ENCODE peak calls at places on chromosomes 13 and 19, in six cellular contexts. J, B, O, X, A and H are unnamed samples. For H3K27me3, the result is how much of the 10 kb centered on the place peaks cover.

GRCh38 chr19:1465191-1466016 is 13.6 kb downstream of the C19orf25 start:
- DNase-seq in J (no peak), B (no peak), O (peak), X (peak), A (peak), H (no peak)

GRCh38 chr13:106593131-106593530 is 25.2 kb upstream of the ARGLU1 start:
- DNase-seq in J (no peak), B (no peak), O (no peak), X (no peak), A (no peak), H (no peak)

GRCh38 chr13:97226788-97227627 is 4.9 kb downstream of the MBNL2 start:
- DNase-seq in J (no peak), B (no peak), O (peak), X (no peak), A (no peak), H (no peak)

GRCh38 chr19:6887326-6887725 is at the start of gene ADGRE1:
- DNase-seq in J (no peak), B (no peak), O (no peak), X (no peak), A (no peak), H (no peak)

GRCh38 chr19:8251025-8251472 is 41.9 kb downstream of the CERS4 start:
- DNase-seq in J (no peak), B (no peak), O (no peak), X (peak), A (no peak), H (no peak)

GRCh38 chr19:41758846-41759245 is 3.5 kb downstream of the CEACAM6 start:
- DNase-seq in J (no peak), B (no peak), O (no peak), X (no peak), A (no peak), H (no peak)

GRCh38 chr19:36604656-36605100 is 435 bp upstream of the ZNF382 start:
- DNase-seq in J (no peak), B (no peak), O (peak), X (peak), A (peak), H (peak)

GRCh38 chr13:110400786-110401533 is 93.9 kb downstream of the COL4A2 start:
- DNase-seq in J (no peak), B (no peak), O (no peak), X (no peak), A (no peak), H (no peak)

GRCh38 chr13:100131863-100132574 is 43.1 kb downstream of the PCCA start:
- DNase-seq in J (peak), B (no peak), O (peak), X (no peak), A (no peak), H (no peak)

GRCh38 chr13:38755792-38756191 is 68.9 kb downstream of the FREM2 start:
- DNase-seq in J (no peak), B (no peak), O (no peak), X (no peak), A (no peak), H (no peak)

GRCh38 chr19:3100331-3100730 is 6.2 kb downstream of the GNA11 start:
- DNase-seq in J (no peak), B (no peak), O (no peak), X (no peak), A (no peak), H (no peak)

GRCh38 chr19:55528030-55528801 is 8.7 kb downstream of the SBK2 start:
- DNase-seq in J (no peak), B (no peak), O (no peak), X (no peak), A (no peak), H (no peak)

GRCh38 chr19:38402623-38402966 is 298 bp upstream of the FAM98C start:
- DNase-seq in J (no peak), B (no peak), O (no peak), X (no peak), A (no peak), H (no peak)

GRCh38 chr13:43071824-43072223 is 48.4 kb downstream of the DNAJC15 start:
- DNase-seq in J (no peak), B (no peak), O (no peak), X (no peak), A (peak), H (no peak)

GRCh38 chr13:110560606-110561334 is 752 bp downstream of the RAB20 start:
- DNase-seq in J (no peak), B (no peak), O (peak), X (no peak), A (peak), H (no peak)

GRCh38 chr13:23673354-23673753 is 103.1 kb downstream of the TNFRSF19 start:
- DNase-seq in J (peak), B (no peak), O (no peak), X (no peak), A (no peak), H (no peak)

GRCh38 chr13:111006508-111007031 is 91.7 kb upstream of the ANKRD10 start:
- DNase-seq in J (no peak), B (no peak), O (peak), X (no peak), A (peak), H (peak)

GRCh38 chr13:35479223-35479536 is 2.7 kb upstream of the MAB21L1 start:
- DNase-seq in J (no peak), B (no peak), O (no peak), X (no peak), A (peak), H (no peak)

GRCh38 chr13:79317856-79318255 is 88.2 kb downstream of the RBM26 start:
- DNase-seq in J (no peak), B (no peak), O (no peak), X (no peak), A (no peak), H (no peak)

GRCh38 chr19:12913871-12914690 is 5.0 kb downstream of the SYCE2 start:
- DNase-seq in J (no peak), B (no peak), O (no peak), X (no peak), A (peak), H (no peak)

GRCh38 chr19:2051771-2052704 is 994 bp upstream of the MKNK2 start:
- DNase-seq in J (no peak), B (no peak), O (no peak), X (peak), A (no peak), H (no peak)

GRCh38 chr13:24642236-24642635 is 38.0 kb upstream of the ATP12A start:
- DNase-seq in J (no peak), B (no peak), O (no peak), X (no peak), A (no peak), H (no peak)

GRCh38 chr19:57708641-57709354 is at the start of gene ZNF154:
- DNase-seq in J (peak), B (no peak), O (peak), X (peak), A (peak), H (no peak)

GRCh38 chr13:22648325-22648758 is 532.4 kb upstream of the SGCG start:
- DNase-seq in J (no peak), B (no peak), O (no peak), X (no peak), A (peak), H (no peak)

GRCh38 chr19:2523630-2524311 is 47.8 kb downstream of the GADD45B start:
- DNase-seq in J (no peak), B (no peak), O (no peak), X (no peak), A (peak), H (no peak)

GRCh38 chr13:26343816-26344215 is 89.9 kb downstream of the CDK8 start:
- DNase-seq in J (no peak), B (no peak), O (no peak), X (no peak), A (no peak), H (no peak)

GRCh38 chr19:8255426-8256125 is 46.4 kb downstream of the CERS4 start:
- DNase-seq in J (no peak), B (no peak), O (no peak), X (no peak), A (no peak), H (no peak)

GRCh38 chr13:27375686-27376326 is 48.6 kb upstream of the GTF3A start:
- DNase-seq in J (peak), B (no peak), O (peak), X (peak), A (peak), H (no peak)

GRCh38 chr19:5913739-5914357 is at the start of gene CAPS:
- DNase-seq in J (no peak), B (no peak), O (no peak), X (peak), A (no peak), H (peak)

GRCh38 chr19:4717191-4717965 is 6.3 kb downstream of the DPP9 start:
- DNase-seq in J (no peak), B (no peak), O (peak), X (peak), A (no peak), H (no peak)

GRCh38 chr19:1038995-1039645 is 787 bp upstream of the ABCA7 start:
- DNase-seq in J (no peak), B (no peak), O (no peak), X (peak), A (no peak), H (no peak)

DNA sequence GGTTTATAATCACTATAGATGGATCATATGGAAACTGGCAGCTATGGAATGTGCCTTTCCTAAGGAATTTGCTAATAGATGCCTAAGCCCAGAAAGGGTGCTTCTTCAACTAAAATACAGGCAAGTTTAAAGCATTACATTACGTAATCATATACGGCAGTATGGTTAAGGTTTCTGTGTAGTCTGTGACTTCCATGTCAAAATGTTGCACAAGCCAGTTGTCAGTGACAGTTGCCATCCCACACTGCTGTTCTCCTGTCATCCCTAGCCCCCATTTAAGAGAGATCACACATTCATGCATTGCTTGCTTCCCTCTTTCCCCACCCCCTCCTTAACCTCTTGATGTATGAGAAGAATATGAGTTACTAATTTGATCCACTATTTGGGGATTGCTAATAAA is 47.3 kb downstream of the BRCA2 start:
- DNase-seq in J (no peak), B (no peak), O (no peak), X (no peak), A (no peak), H (no peak)
- H3K27me3 ChIP-seq in J (under half), B (under half), O (under half), X (under half), A (under half), H (under half)

DNA sequence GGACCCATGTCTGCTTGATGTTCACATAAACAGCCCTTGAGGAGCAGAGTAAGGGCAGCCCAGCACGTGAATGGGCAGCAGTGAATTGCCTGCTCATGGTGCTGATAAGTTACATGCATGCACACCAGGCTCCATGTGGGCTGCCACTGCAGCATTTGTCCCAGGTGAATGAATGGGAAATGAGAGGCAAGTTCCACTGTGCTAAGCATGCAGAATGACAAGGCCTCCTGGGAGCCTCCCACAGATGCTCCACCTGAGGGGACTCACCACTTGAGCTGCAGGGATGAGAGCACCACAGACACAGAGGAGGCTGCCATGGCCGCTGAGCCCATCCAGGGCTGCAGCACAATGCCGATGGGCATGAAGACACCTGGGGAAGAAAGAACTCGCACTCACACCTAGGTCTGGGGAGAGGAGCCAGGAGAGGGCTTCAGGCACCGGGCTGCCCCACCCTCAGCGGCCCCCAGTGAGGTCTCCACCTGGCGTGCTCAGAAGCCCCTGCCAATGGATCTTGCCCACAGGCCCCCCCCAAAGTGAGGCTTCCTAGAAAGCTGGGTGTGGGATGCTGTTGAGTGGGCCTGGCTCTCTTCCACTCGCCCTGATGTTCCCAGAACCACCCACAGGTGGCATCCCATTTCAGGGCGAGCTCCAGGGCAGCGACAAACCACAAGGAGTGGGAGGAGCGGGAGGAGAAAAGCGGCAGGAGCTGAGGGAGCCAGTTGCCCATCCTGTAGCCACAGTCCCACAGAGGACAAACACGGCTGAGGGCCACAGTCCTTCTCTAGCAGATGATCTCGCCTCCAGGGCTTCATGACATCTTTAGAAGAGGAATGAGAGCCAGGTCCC is 73.8 kb downstream of the CCDC70 start:
- DNase-seq in J (no peak), B (no peak), O (no peak), X (no peak), A (peak), H (no peak)
- TF ChIP-seq CTCF in J (peak), B (peak), O (no peak), X (peak), A (peak), H (peak)

DNA sequence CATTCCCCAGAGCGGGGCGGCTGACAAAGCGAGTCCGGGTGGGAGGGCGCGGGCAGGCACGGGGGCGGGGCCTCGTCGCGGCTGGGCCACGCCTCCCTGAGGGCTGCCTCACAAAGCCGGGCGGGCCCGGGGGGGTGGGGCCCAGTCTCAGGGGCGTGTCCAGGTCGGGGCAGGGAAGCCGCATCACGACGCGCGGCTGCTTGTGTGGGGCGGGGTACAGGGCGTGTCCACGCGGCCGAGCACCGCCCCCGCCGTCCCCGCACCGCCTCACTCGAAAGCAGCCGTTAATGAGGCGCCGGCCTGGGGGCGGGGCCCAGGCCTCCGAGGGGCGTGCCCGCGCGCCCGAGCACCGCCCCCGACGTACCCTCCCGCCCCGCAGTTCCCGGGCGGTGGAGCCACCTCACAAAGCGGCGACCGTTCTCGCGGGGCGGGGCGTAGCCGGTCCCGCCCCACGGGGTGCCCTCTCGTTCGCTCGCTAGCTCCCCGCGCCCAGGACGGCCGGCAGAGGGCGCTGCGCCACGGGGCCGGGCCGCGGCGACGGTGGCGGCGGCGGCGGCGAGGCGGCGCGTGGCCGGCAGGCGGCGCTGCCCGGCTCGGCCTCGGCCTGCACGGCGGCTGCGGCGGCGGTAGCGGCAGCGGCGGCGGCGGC is at the start of gene CARM1:
- DNase-seq in J (peak), B (peak), O (peak), X (peak), A (peak), H (peak)
- H3K27me3 ChIP-seq in J (under half), B (under half), O (under half), X (under half), A (under half), H (under half)

GRCh38 chr13:70098669-70099068 is 9.0 kb upstream of the ATXN8OS start:
- DNase-seq in J (no peak), B (no peak), O (peak), X (no peak), A (no peak), H (no peak)
- TF ChIP-seq CTCF in J (no peak), B (no peak), O (no peak), X (peak), A (peak), H (no peak)

GRCh38 chr13:93945621-93946020 is 533.9 kb downstream of the DCT start:
- DNase-seq in J (no peak), B (no peak), O (no peak), X (no peak), A (no peak), H (no peak)

GRCh38 chr13:93951153-93951552 is 528.3 kb downstream of the DCT start:
- DNase-seq in J (no peak), B (no peak), O (no peak), X (no peak), A (no peak), H (no peak)

GRCh38 chr13:93948523-93948922 is 531.0 kb downstream of the DCT start:
- DNase-seq in J (no peak), B (no peak), O (no peak), X (no peak), A (no peak), H (no peak)

GRCh38 chr13:93942016-93942415 is 537.5 kb downstream of the DCT start:
- DNase-seq in J (no peak), B (no peak), O (no peak), X (no peak), A (no peak), H (no peak)

GRCh38 chr13:93947651-93948050 is 531.8 kb downstream of the DCT start:
- DNase-seq in J (no peak), B (no peak), O (no peak), X (no peak), A (no peak), H (no peak)
- H3K27me3 ChIP-seq in J (under half), B (under half), O (under half), X (under half), A (under half), H (under half)

DNA sequence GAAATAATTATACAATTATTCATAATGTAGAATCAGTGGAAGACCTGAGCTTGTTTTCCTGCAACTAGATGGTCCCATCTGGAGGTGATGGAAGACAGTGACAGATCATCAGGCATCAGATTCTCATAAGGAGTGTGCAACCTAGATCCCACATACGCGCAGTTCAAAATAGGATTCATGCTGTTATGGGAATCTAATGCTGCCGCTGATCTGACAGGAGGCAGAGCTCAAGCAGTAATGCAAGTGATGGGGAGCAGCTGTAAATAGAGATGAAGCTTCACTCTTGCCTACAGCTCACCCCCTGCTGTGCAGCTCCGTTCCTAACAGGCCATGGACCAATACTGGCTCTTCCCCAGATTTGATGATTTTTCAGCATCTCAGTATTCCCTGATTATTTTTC is 208.4 kb upstream of the RXFP2 start:
- DNase-seq in J (no peak), B (no peak), O (no peak), X (no peak), A (no peak), H (no peak)
- TF ChIP-seq CTCF in J (no peak), B (no peak), O (no peak), X (no peak), A (no peak), H (no peak)

DNA sequence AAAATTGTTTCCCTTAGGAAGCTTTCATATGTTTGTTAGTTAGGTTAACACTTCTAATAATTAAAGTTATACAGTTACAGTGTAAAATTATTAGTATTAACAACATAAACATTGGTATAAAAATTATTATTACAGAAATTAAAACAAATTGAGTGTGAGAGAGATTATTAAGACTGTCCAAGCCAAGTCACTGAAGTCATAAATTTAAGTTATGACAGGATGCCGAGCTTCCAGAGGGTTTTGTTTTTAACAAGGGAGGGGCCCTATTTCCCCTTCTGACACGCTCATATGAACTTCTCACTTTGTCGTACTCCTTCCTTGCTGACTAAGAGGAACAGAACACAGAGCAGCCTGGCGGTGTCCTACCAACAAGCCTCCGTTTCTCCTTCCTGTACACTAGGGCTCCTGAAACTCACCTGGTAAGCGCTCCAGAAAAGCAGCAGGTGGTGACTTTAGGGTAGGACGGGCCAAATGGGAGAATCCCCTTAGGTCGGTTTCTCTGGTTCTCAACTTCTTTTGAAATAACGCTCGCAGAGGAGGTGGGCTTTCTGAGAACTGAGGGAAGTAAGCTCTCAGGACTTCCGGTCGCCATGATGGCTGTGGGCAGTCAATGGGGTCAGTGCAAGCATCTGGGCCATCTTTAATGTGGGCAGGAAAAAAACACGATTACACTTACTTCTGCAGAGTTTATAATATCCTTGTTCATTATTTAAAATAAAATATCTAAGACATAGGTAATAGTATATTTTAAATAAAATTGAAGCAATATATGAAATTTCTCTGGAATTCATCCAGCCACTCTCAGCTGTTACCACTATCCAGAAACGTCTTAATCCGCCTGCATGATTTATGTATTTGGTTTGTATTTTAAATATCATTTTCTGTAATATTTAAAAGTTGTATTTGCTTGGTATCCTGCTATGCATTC is at the start of gene CARD8:
- DNase-seq in J (peak), B (peak), O (peak), X (peak), A (peak), H (peak)
- H3K27me3 ChIP-seq in J (under half), B (under half), O (under half), X (under half), A (under half), H (under half)

GRCh38 chr19:35076026-35076370 is 34.5 kb downstream of the HPN start:
- DNase-seq in J (no peak), B (no peak), O (no peak), X (no peak), A (no peak), H (no peak)
- TF ChIP-seq CTCF in J (no peak), B (no peak), O (no peak), X (no peak), A (no peak), H (no peak)